ENCODE peak calls at places on chromosomes 7 and 10, in eight cellular contexts. T is heart left ventricle; H is effector memory CD8-positive, alpha-beta T cell; M is NCI-H1694; P is EH; C is brain microvascular endothelial cell; X is NCI-H1436; W is OCI-M1. K is an unnamed sample.

GRCh38 chr10:73744690-73744994 is 470 bp downstream of the SEC24C start:
- DNase-seq in T (no peak), H (peak), M (no peak), P (peak), C (peak), X (no peak), W (peak), K (peak)

GRCh38 chr7:114293289-114294012 is 121.2 kb upstream of the FOXP2 start:
- DNase-seq in T (no peak), H (no peak), M (no peak), P (no peak), C (peak), X (no peak), W (peak), K (no peak)

GRCh38 chr7:26365897-26366267 is 74.2 kb downstream of the SNX10 start:
- DNase-seq in T (no peak), H (no peak), M (no peak), P (no peak), C (no peak), X (no peak), W (no peak), K (no peak)

GRCh38 chr10:1374501-1374900 is 318.3 kb downstream of the WDR37 start:
- DNase-seq in T (no peak), H (no peak), M (no peak), P (no peak), C (no peak), X (no peak), W (no peak), K (no peak)

GRCh38 chr7:148932-149855 is 43.2 kb upstream of the FAM20C start:
- DNase-seq in T (peak), H (peak), M (peak), P (peak), C (peak), X (peak), W (peak), K (peak)

GRCh38 chr7:2684501-2684900 is 3.5 kb upstream of the AMZ1 start:
- DNase-seq in T (peak), H (no peak), M (no peak), P (no peak), C (no peak), X (no peak), W (no peak), K (no peak)

GRCh38 chr7:99525713-99526440 is 21.4 kb downstream of the ZKSCAN5 start:
- DNase-seq in T (no peak), H (no peak), M (no peak), P (peak), C (peak), X (no peak), W (peak), K (peak)

GRCh38 chr7:151981223-151981622 is 25.0 kb downstream of the GALNTL5 start:
- DNase-seq in T (no peak), H (no peak), M (no peak), P (no peak), C (no peak), X (no peak), W (no peak), K (no peak)

GRCh38 chr10:113094114-113094486 is 144.1 kb downstream of the TCF7L2 start:
- DNase-seq in T (no peak), H (no peak), M (no peak), P (peak), C (no peak), X (no peak), W (no peak), K (peak)

GRCh38 chr7:5424689-5425506 is 1.3 kb upstream of the TNRC18 start:
- DNase-seq in T (peak), H (no peak), M (peak), P (peak), C (no peak), X (no peak), W (peak), K (peak)

GRCh38 chr7:7567898-7568531 is 1.3 kb downstream of the MIOS start:
- DNase-seq in T (no peak), H (no peak), M (no peak), P (no peak), C (no peak), X (no peak), W (no peak), K (no peak)

GRCh38 chr7:2980406-2981102 is 63.1 kb downstream of the CARD11 start:
- DNase-seq in T (no peak), H (no peak), M (no peak), P (no peak), C (no peak), X (no peak), W (no peak), K (no peak)

GRCh38 chr10:48450233-48450810 is 143.8 kb downstream of the MAPK8 start:
- DNase-seq in T (no peak), H (no peak), M (no peak), P (no peak), C (no peak), X (no peak), W (no peak), K (no peak)

GRCh38 chr7:115135769-115136410 is 214.0 kb downstream of the MDFIC start:
- DNase-seq in T (no peak), H (no peak), M (no peak), P (no peak), C (no peak), X (no peak), W (no peak), K (no peak)

GRCh38 chr10:76278811-76279460 is 847.5 kb downstream of the LRMDA start:
- DNase-seq in T (no peak), H (no peak), M (no peak), P (no peak), C (no peak), X (no peak), W (no peak), K (no peak)

GRCh38 chr7:37986780-37987380 is 66.4 kb downstream of the EPDR1 start:
- DNase-seq in T (no peak), H (no peak), M (no peak), P (no peak), C (peak), X (no peak), W (no peak), K (no peak)

GRCh38 chr7:7103343-7104313 is 78.7 kb upstream of the C1GALT1 start:
- DNase-seq in T (no peak), H (peak), M (peak), P (peak), C (peak), X (peak), W (peak), K (peak)

GRCh38 chr7:48938539-48938938 is 14.2 kb downstream of the CDC14C start:
- DNase-seq in T (no peak), H (no peak), M (no peak), P (peak), C (no peak), X (no peak), W (no peak), K (peak)

GRCh38 chr10:27625452-27626345 is 119.9 kb downstream of the MKX start:
- DNase-seq in T (no peak), H (no peak), M (no peak), P (peak), C (no peak), X (no peak), W (no peak), K (no peak)

GRCh38 chr7:348480-348844 is 58.5 kb downstream of the FOXL3 start:
- DNase-seq in T (no peak), H (no peak), M (no peak), P (no peak), C (no peak), X (no peak), W (no peak), K (no peak)

GRCh38 chr7:117110480-117111315 is 157.4 kb downstream of the ST7 start:
- DNase-seq in T (no peak), H (no peak), M (no peak), P (no peak), C (no peak), X (no peak), W (no peak), K (no peak)

GRCh38 chr7:91940572-91941341 is at the start of gene AKAP9:
- DNase-seq in T (peak), H (peak), M (peak), P (peak), C (peak), X (peak), W (peak), K (peak)

GRCh38 chr7:33351709-33352108 is 222.3 kb downstream of the BBS9 start:
- DNase-seq in T (no peak), H (no peak), M (no peak), P (no peak), C (no peak), X (no peak), W (no peak), K (no peak)

GRCh38 chr10:117370205-117370604 is 5.0 kb downstream of the PDZD8 start:
- DNase-seq in T (no peak), H (no peak), M (no peak), P (peak), C (no peak), X (no peak), W (peak), K (peak)

GRCh38 chr10:89213191-89213808 is 6.2 kb upstream of the CH25H start:
- DNase-seq in T (no peak), H (peak), M (peak), P (peak), C (no peak), X (peak), W (peak), K (peak)

GRCh38 chr10:43196981-43197833 is 59.0 kb downstream of the CSGALNACT2 start:
- DNase-seq in T (peak), H (no peak), M (no peak), P (no peak), C (no peak), X (no peak), W (no peak), K (no peak)

GRCh38 chr10:70302292-70302691 is 18.5 kb upstream of the NPFFR1 start:
- DNase-seq in T (no peak), H (no peak), M (no peak), P (peak), C (peak), X (no peak), W (peak), K (peak)

GRCh38 chr7:135242096-135242684 is 8.6 kb downstream of the STRA8 start:
- DNase-seq in T (no peak), H (no peak), M (no peak), P (no peak), C (no peak), X (no peak), W (no peak), K (no peak)

GRCh38 chr10:29896053-29896452 is 163.3 kb downstream of the JCAD start:
- DNase-seq in T (no peak), H (no peak), M (no peak), P (no peak), C (peak), X (no peak), W (no peak), K (peak)

K was measured in cardiac fibroblast.